ENCODE peak calls at places on chromosomes 4 and X, in seven cellular contexts. One of them, this sample, is unnamed.

GRCh38 chrX:2698604-2699003 is 7.5 kb downstream of the CD99 start:
- DNase-seq in esophagus squamous epithelium: no peak
- DNase-seq in GM12892: no peak
- DNase-seq in body of pancreas: no peak
- DNase-seq in right lobe of liver: no peak
- DNase-seq in Peyer's patch: no peak
- DNase-seq in lower leg skin: peak; percentile 31
- DNase-seq in this sample: no peak

GRCh38 chr4:123438031-123438430 is 41.4 kb downstream of the SPRY1 start:
- DNase-seq in esophagus squamous epithelium: no peak
- DNase-seq in GM12892: no peak
- DNase-seq in body of pancreas: no peak
- DNase-seq in right lobe of liver: no peak
- DNase-seq in Peyer's patch: no peak
- DNase-seq in lower leg skin: no peak
- DNase-seq in this sample: no peak

GRCh38 chr4:2059034-2059725 is at the start of gene NAT8L:
- DNase-seq in esophagus squamous epithelium: no peak
- DNase-seq in GM12892: no peak
- DNase-seq in body of pancreas: no peak
- DNase-seq in right lobe of liver: peak; percentile 20
- DNase-seq in Peyer's patch: no peak
- DNase-seq in lower leg skin: no peak
- DNase-seq in this sample: peak; percentile 39

GRCh38 chr4:304987-305680 is at the start of gene ZNF732:
- DNase-seq in esophagus squamous epithelium: no peak
- DNase-seq in GM12892: no peak
- DNase-seq in body of pancreas: peak; percentile 37
- DNase-seq in right lobe of liver: no peak
- DNase-seq in Peyer's patch: no peak
- DNase-seq in lower leg skin: no peak
- DNase-seq in this sample: no peak

GRCh38 chr4:7194251-7195137 is 2.2 kb downstream of the SORCS2 start:
- DNase-seq in esophagus squamous epithelium: no peak
- DNase-seq in GM12892: no peak
- DNase-seq in body of pancreas: no peak
- DNase-seq in right lobe of liver: peak; percentile 69
- DNase-seq in Peyer's patch: peak; percentile 33
- DNase-seq in lower leg skin: peak; percentile 77
- DNase-seq in this sample: no peak

GRCh38 chr4:77819409-77819835 is 254 bp upstream of the CNOT6L start:
- DNase-seq in esophagus squamous epithelium: no peak
- DNase-seq in GM12892: peak; percentile 28
- DNase-seq in body of pancreas: no peak
- DNase-seq in right lobe of liver: peak; percentile 77
- DNase-seq in Peyer's patch: no peak
- DNase-seq in lower leg skin: no peak
- DNase-seq in this sample: peak; percentile 10

GRCh38 chr4:138561276-138561880 is 319.2 kb upstream of the SLC7A11 start:
- DNase-seq in esophagus squamous epithelium: no peak
- DNase-seq in GM12892: no peak
- DNase-seq in body of pancreas: no peak
- DNase-seq in right lobe of liver: no peak
- DNase-seq in Peyer's patch: no peak
- DNase-seq in lower leg skin: no peak
- DNase-seq in this sample: no peak

GRCh38 chr4:48801739-48802138 is 21.7 kb upstream of the FRYL start:
- DNase-seq in esophagus squamous epithelium: no peak
- DNase-seq in GM12892: no peak
- DNase-seq in body of pancreas: no peak
- DNase-seq in right lobe of liver: no peak
- DNase-seq in Peyer's patch: no peak
- DNase-seq in lower leg skin: no peak
- DNase-seq in this sample: no peak

GRCh38 chr4:73832651-73833237 is 3.7 kb upstream of the CXCL6 start:
- DNase-seq in esophagus squamous epithelium: no peak
- DNase-seq in GM12892: no peak
- DNase-seq in body of pancreas: no peak
- DNase-seq in right lobe of liver: no peak
- DNase-seq in Peyer's patch: no peak
- DNase-seq in lower leg skin: no peak
- DNase-seq in this sample: no peak

GRCh38 chr4:48787031-48787430 is 7.0 kb upstream of the FRYL start:
- DNase-seq in esophagus squamous epithelium: no peak
- DNase-seq in GM12892: no peak
- DNase-seq in body of pancreas: no peak
- DNase-seq in right lobe of liver: no peak
- DNase-seq in Peyer's patch: no peak
- DNase-seq in lower leg skin: no peak
- DNase-seq in this sample: no peak

GRCh38 chrX:40282348-40282747 is 184.6 kb upstream of the BCOR start:
- DNase-seq in esophagus squamous epithelium: no peak
- DNase-seq in GM12892: no peak
- DNase-seq in body of pancreas: no peak
- DNase-seq in right lobe of liver: no peak
- DNase-seq in Peyer's patch: no peak
- DNase-seq in lower leg skin: no peak
- DNase-seq in this sample: no peak

GRCh38 chrX:103640401-103641155 is 11.8 kb downstream of the TCEAL1 start:
- DNase-seq in esophagus squamous epithelium: no peak
- DNase-seq in GM12892: no peak
- DNase-seq in body of pancreas: no peak
- DNase-seq in right lobe of liver: no peak
- DNase-seq in Peyer's patch: no peak
- DNase-seq in lower leg skin: no peak
- DNase-seq in this sample: no peak

GRCh38 chr4:52721968-52722814 is 29.0 kb downstream of the ERVMER34-1 start:
- DNase-seq in esophagus squamous epithelium: peak; percentile 88
- DNase-seq in GM12892: peak; percentile 81
- DNase-seq in body of pancreas: peak; percentile 94
- DNase-seq in right lobe of liver: peak; percentile 93
- DNase-seq in Peyer's patch: peak; percentile 97
- DNase-seq in lower leg skin: peak; percentile 98
- DNase-seq in this sample: peak; percentile 70
- TF ChIP-seq POLR2A in esophagus squamous epithelium: no peak
- TF ChIP-seq POLR2A in GM12892: peak; percentile 92
- TF ChIP-seq POLR2A in body of pancreas: peak; percentile 56
- TF ChIP-seq POLR2A in right lobe of liver: no peak
- TF ChIP-seq POLR2A in Peyer's patch: peak; percentile 36
- TF ChIP-seq POLR2A in lower leg skin: no peak
- TF ChIP-seq POLR2A in this sample: peak; percentile 87

GRCh38 chrX:153598541-153599191 is at the start of gene CCNQ:
- DNase-seq in esophagus squamous epithelium: no peak
- DNase-seq in GM12892: no peak
- DNase-seq in body of pancreas: peak; percentile 15
- DNase-seq in right lobe of liver: peak; percentile 38
- DNase-seq in Peyer's patch: peak; percentile 54
- DNase-seq in lower leg skin: no peak
- DNase-seq in this sample: no peak
- TF ChIP-seq POLR2A in esophagus squamous epithelium: no peak
- TF ChIP-seq POLR2A in GM12892: peak; percentile 54
- TF ChIP-seq POLR2A in body of pancreas: peak; percentile 33
- TF ChIP-seq POLR2A in right lobe of liver: peak; percentile 68
- TF ChIP-seq POLR2A in Peyer's patch: peak; percentile 58
- TF ChIP-seq POLR2A in lower leg skin: no peak
- TF ChIP-seq POLR2A in this sample: peak; percentile 67

DNA sequence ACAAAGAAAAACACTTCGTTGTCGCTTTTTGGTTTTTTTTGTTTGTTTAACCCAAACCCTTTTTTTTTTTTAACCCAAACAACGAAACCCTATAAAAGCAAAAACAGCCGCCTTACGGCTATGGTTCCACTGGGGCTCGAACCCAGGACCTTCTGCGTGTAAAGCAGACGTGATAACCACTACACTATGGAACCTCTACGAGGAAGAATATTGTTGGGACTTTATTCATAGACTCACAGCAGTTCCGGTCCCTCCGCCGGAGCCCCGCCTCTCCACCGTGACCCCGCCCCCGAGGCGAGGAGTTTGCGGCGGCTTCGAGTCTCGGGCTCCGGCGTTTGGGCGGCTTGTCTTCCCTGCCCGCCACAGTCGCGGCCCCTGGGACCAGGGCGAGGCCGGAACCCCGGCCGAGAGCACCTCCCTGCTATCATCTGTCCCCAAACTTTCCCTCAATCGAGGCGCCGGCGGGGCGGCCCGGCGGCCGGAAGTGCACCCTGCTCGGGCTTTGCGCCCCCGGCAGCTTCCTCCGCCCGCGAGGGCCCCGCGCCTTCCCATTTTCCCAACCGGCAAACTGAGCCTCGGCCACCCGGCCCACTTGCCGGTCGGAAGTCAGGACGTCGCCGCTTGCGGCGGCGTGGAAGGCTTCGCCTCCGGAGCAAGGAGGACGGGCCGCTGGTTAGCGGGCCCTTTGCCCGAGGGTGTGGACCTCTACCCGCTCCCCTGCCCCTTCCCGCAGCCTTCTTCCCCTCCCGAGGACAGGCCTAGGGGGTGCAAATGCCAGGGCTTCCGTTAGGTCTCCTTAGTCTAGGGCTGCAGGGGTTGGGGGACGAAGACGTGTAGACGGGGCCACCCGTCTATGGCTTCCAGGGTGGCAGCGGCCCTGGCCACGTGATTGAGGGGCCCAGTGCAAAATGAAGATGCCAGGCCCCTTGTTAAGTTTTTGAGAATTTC is 3.2 kb upstream of the RS1 start:
- DNase-seq in esophagus squamous epithelium: peak; percentile 14
- DNase-seq in GM12892: peak; percentile 67
- DNase-seq in body of pancreas: peak; percentile 78
- DNase-seq in right lobe of liver: peak; percentile 73
- DNase-seq in Peyer's patch: peak; percentile 87
- DNase-seq in lower leg skin: peak; percentile 95
- DNase-seq in this sample: peak; percentile 38
- TF ChIP-seq POLR2A in esophagus squamous epithelium: no peak
- TF ChIP-seq POLR2A in GM12892: peak; percentile 22
- TF ChIP-seq POLR2A in body of pancreas: no peak
- TF ChIP-seq POLR2A in right lobe of liver: peak; percentile 25
- TF ChIP-seq POLR2A in Peyer's patch: peak; percentile 14
- TF ChIP-seq POLR2A in lower leg skin: no peak
- TF ChIP-seq POLR2A in this sample: peak; percentile 35

GRCh38 chrX:55004231-55004630 is 4.1 kb downstream of the APEX2 start:
- DNase-seq in esophagus squamous epithelium: no peak
- DNase-seq in GM12892: no peak
- DNase-seq in body of pancreas: no peak
- DNase-seq in right lobe of liver: no peak
- DNase-seq in Peyer's patch: no peak
- DNase-seq in lower leg skin: no peak
- DNase-seq in this sample: no peak

GRCh38 chrX:54995621-54996020 is 1.6 kb upstream of the PFKFB1 start:
- DNase-seq in esophagus squamous epithelium: no peak
- DNase-seq in GM12892: no peak
- DNase-seq in body of pancreas: no peak
- DNase-seq in right lobe of liver: no peak
- DNase-seq in Peyer's patch: no peak
- DNase-seq in lower leg skin: no peak
- DNase-seq in this sample: no peak

GRCh38 chrX:54994099-54994498 is at the start of gene PFKFB1:
- DNase-seq in esophagus squamous epithelium: no peak
- DNase-seq in GM12892: no peak
- DNase-seq in body of pancreas: no peak
- DNase-seq in right lobe of liver: peak; percentile 64
- DNase-seq in Peyer's patch: no peak
- DNase-seq in lower leg skin: no peak
- DNase-seq in this sample: no peak

GRCh38 chrX:54994668-54995452 is 872 bp upstream of the PFKFB1 start:
- DNase-seq in esophagus squamous epithelium: no peak
- DNase-seq in GM12892: no peak
- DNase-seq in body of pancreas: no peak
- DNase-seq in right lobe of liver: peak; percentile 60
- DNase-seq in Peyer's patch: no peak
- DNase-seq in lower leg skin: no peak
- DNase-seq in this sample: no peak

DNA sequence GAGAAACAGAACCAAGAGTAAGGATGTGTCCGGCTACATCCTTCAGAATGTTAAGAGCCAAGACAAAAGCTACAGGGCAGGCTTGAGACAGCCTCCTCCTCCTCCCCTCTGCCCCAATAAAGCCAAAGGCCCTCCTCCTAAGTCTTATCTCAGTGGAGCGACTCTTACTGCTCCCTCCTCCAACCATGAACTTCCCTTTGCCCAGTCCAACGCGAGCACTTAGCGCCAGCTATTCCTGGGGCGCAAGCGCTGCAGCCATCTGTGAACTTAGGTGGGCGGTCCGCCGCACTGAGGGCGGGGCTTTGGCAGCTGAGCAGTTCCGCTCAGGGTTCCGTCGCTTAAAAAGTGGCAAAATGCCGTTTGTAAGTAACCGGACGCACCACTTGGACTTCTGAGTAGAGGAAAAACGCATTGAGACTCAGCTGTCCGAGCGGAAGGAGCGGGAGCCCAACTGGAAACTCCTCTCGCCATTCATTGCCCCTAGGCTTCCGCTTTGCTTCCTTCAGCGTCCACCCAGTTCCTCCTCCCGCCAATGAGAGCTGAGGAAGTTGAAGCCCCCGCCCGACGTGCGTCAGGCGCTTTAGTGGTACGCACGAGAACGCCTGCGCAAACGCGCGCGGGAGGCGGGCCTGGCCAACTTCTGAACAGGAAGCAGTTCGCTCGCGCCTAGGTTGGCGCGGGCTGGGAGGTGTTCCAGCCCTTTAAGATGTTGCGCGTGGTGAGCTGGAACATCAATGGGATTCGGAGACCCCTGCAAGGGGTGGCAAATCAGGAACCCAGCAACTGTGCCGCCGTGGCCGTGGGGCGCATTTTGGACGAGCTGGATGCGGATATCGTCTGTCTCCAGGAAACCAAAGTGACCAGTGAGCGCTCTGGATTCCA is at the start of gene APEX2:
- DNase-seq in esophagus squamous epithelium: peak; percentile 58
- DNase-seq in GM12892: peak; percentile 57
- DNase-seq in body of pancreas: peak; percentile 89
- DNase-seq in right lobe of liver: peak; percentile 92
- DNase-seq in Peyer's patch: peak; percentile 96
- DNase-seq in lower leg skin: peak; percentile 96
- DNase-seq in this sample: peak; percentile 35
- TF ChIP-seq POLR2A in esophagus squamous epithelium: no peak
- TF ChIP-seq POLR2A in GM12892: peak; percentile 91
- TF ChIP-seq POLR2A in body of pancreas: peak; percentile 39
- TF ChIP-seq POLR2A in right lobe of liver: peak; percentile 69
- TF ChIP-seq POLR2A in Peyer's patch: peak; percentile 56
- TF ChIP-seq POLR2A in lower leg skin: no peak
- TF ChIP-seq POLR2A in this sample: peak; percentile 61

GRCh38 chrX:111646515-111646914 is 34.5 kb upstream of the ALG13 start:
- DNase-seq in esophagus squamous epithelium: no peak
- DNase-seq in GM12892: no peak
- DNase-seq in body of pancreas: no peak
- DNase-seq in right lobe of liver: no peak
- DNase-seq in Peyer's patch: no peak
- DNase-seq in lower leg skin: no peak
- DNase-seq in this sample: no peak
- TF ChIP-seq POLR2A in esophagus squamous epithelium: no peak
- TF ChIP-seq POLR2A in GM12892: no peak
- TF ChIP-seq POLR2A in body of pancreas: no peak
- TF ChIP-seq POLR2A in right lobe of liver: no peak
- TF ChIP-seq POLR2A in Peyer's patch: no peak
- TF ChIP-seq POLR2A in lower leg skin: no peak
- TF ChIP-seq POLR2A in this sample: no peak

GRCh38 chrX:47836164-47837072 is at the start of gene ZNF81:
- DNase-seq in esophagus squamous epithelium: peak; percentile 75
- DNase-seq in GM12892: peak; percentile 41
- DNase-seq in body of pancreas: peak; percentile 94
- DNase-seq in right lobe of liver: peak; percentile 93
- DNase-seq in Peyer's patch: peak; percentile 98
- DNase-seq in lower leg skin: peak; percentile 98
- DNase-seq in this sample: peak; percentile 42
- TF ChIP-seq POLR2A in esophagus squamous epithelium: no peak
- TF ChIP-seq POLR2A in GM12892: peak; percentile 79
- TF ChIP-seq POLR2A in body of pancreas: peak; percentile 37
- TF ChIP-seq POLR2A in right lobe of liver: peak; percentile 54
- TF ChIP-seq POLR2A in Peyer's patch: no peak
- TF ChIP-seq POLR2A in lower leg skin: no peak
- TF ChIP-seq POLR2A in this sample: peak; percentile 31